ENCODE peak calls at places on chromosome 3, in nine cellular contexts. One of them, this sample, is unnamed.
A peak's percentile ranks its signal among the peaks of the same experiment; 100 is the strongest.

GRCh38 chr3:191753186-191753585 is 292.2 kb downstream of the PYDC2 start:
- DNase-seq in A549: no peak
- DNase-seq in NCI-H774: no peak
- DNase-seq in CD8-positive, alpha-beta T cell: no peak
- DNase-seq in NCI-H2081: no peak
- DNase-seq in substantia nigra: no peak
- DNase-seq in SHP77: no peak
- DNase-seq in kidney glomerular epithelial cell: no peak
- DNase-seq in GM06990: no peak
- DNase-seq in this sample: no peak

GRCh38 chr3:140386357-140387100 is 291.3 kb upstream of the TRIM42 start:
- DNase-seq in NCI-H2081: no peak
- DNase-seq in CD8-positive, alpha-beta T cell: no peak
- DNase-seq in NCI-H774: no peak
- DNase-seq in SHP77: no peak
- DNase-seq in kidney glomerular epithelial cell: peak; percentile 49
- DNase-seq in substantia nigra: no peak
- DNase-seq in A549: no peak
- DNase-seq in GM06990: no peak
- DNase-seq in this sample: no peak

GRCh38 chr3:118808743-118809142 is 225.9 kb downstream of the IGSF11 start:
- DNase-seq in CD8-positive, alpha-beta T cell: no peak
- DNase-seq in NCI-H2081: no peak
- DNase-seq in SHP77: no peak
- DNase-seq in A549: no peak
- DNase-seq in GM06990: peak; percentile 29
- DNase-seq in substantia nigra: no peak
- DNase-seq in NCI-H774: no peak
- DNase-seq in kidney glomerular epithelial cell: peak; percentile 79
- DNase-seq in this sample: no peak

GRCh38 chr3:44001072-44001471 is 240.6 kb upstream of the TOPAZ1 start:
- DNase-seq in NCI-H774: no peak
- DNase-seq in SHP77: no peak
- DNase-seq in kidney glomerular epithelial cell: no peak
- DNase-seq in substantia nigra: no peak
- DNase-seq in NCI-H2081: no peak
- DNase-seq in A549: no peak
- DNase-seq in CD8-positive, alpha-beta T cell: no peak
- DNase-seq in GM06990: no peak
- DNase-seq in this sample: no peak

GRCh38 chr3:5017953-5018531 is 38.8 kb downstream of the BHLHE40 start:
- DNase-seq in CD8-positive, alpha-beta T cell: no peak
- DNase-seq in kidney glomerular epithelial cell: no peak
- DNase-seq in A549: peak; percentile 86
- DNase-seq in NCI-H2081: no peak
- DNase-seq in SHP77: no peak
- DNase-seq in substantia nigra: no peak
- DNase-seq in GM06990: no peak
- DNase-seq in NCI-H774: no peak
- DNase-seq in this sample: no peak

GRCh38 chr3:171950373-171950772 is 89.0 kb upstream of the FNDC3B start:
- DNase-seq in GM06990: no peak
- DNase-seq in CD8-positive, alpha-beta T cell: no peak
- DNase-seq in NCI-H2081: peak; percentile 42
- DNase-seq in NCI-H774: no peak
- DNase-seq in substantia nigra: no peak
- DNase-seq in kidney glomerular epithelial cell: peak; percentile 8
- DNase-seq in A549: no peak
- DNase-seq in SHP77: no peak
- DNase-seq in this sample: no peak

GRCh38 chr3:49607105-49607591 is 52.9 kb downstream of the BSN start:
- DNase-seq in SHP77: no peak
- DNase-seq in A549: no peak
- DNase-seq in NCI-H2081: no peak
- DNase-seq in GM06990: no peak
- DNase-seq in substantia nigra: peak; percentile 23
- DNase-seq in NCI-H774: no peak
- DNase-seq in CD8-positive, alpha-beta T cell: no peak
- DNase-seq in kidney glomerular epithelial cell: no peak
- DNase-seq in this sample: no peak

GRCh38 chr3:184977796-184978195 is 165.8 kb downstream of the VPS8 start:
- DNase-seq in NCI-H774: no peak
- DNase-seq in substantia nigra: no peak
- DNase-seq in NCI-H2081: no peak
- DNase-seq in SHP77: no peak
- DNase-seq in A549: no peak
- DNase-seq in CD8-positive, alpha-beta T cell: no peak
- DNase-seq in kidney glomerular epithelial cell: no peak
- DNase-seq in GM06990: no peak
- DNase-seq in this sample: no peak

GRCh38 chr3:175105066-175105465 is 245.9 kb downstream of the NAALADL2 start:
- DNase-seq in GM06990: no peak
- DNase-seq in SHP77: no peak
- DNase-seq in kidney glomerular epithelial cell: no peak
- DNase-seq in NCI-H774: no peak
- DNase-seq in NCI-H2081: no peak
- DNase-seq in A549: no peak
- DNase-seq in substantia nigra: no peak
- DNase-seq in CD8-positive, alpha-beta T cell: no peak
- DNase-seq in this sample: no peak

GRCh38 chr3:119575507-119575906 is 3.8 kb upstream of the ADPRH start:
- DNase-seq in substantia nigra: no peak
- DNase-seq in NCI-H2081: no peak
- DNase-seq in A549: no peak
- DNase-seq in SHP77: no peak
- DNase-seq in GM06990: no peak
- DNase-seq in CD8-positive, alpha-beta T cell: no peak
- DNase-seq in NCI-H774: no peak
- DNase-seq in kidney glomerular epithelial cell: no peak
- DNase-seq in this sample: no peak